ENCODE peak calls at places on chromosome 17, in seven cellular contexts. Q is tibial artery, U is GM23248, C is H1, L is prostate gland, J is neural progenitor cell, V is neuronal stem cell. T is an unnamed sample.

GRCh38 chr17:45293413-45294211 is 23.2 kb downstream of the MAP3K14 start:
- DNase-seq in Q (peak; percentile 92), U (peak; percentile 96), C (no peak), L (peak; percentile 77), J (no peak), V (no peak), T (peak; percentile 91)

GRCh38 chr17:39016193-39017153 is 49.3 kb upstream of the FBXO47 start:
- DNase-seq in Q (no peak), U (peak; percentile 41), C (no peak), L (no peak), J (no peak), V (no peak), T (no peak)

GRCh38 chr17:58587713-58588117 is 73.3 kb upstream of the MTMR4 start:
- DNase-seq in Q (peak; percentile 29), U (peak; percentile 48), C (peak; percentile 46), L (peak; percentile 32), J (peak; percentile 74), V (peak; percentile 64), T (peak; percentile 20)

GRCh38 chr17:68592667-68593330 is 8.4 kb downstream of the FAM20A start:
- DNase-seq in Q (no peak), U (peak; percentile 53), C (no peak), L (no peak), J (no peak), V (no peak), T (peak; percentile 56)

GRCh38 chr17:72120878-72121163 is at the start of gene SOX9:
- DNase-seq in Q (peak; percentile 80), U (peak; percentile 96), C (peak; percentile 77), L (peak; percentile 97), J (peak; percentile 94), V (peak; percentile 87), T (peak; percentile 92)

GRCh38 chr17:78322858-78323455 is 36.9 kb downstream of the SOCS3 start:
- DNase-seq in Q (no peak), U (peak; percentile 77), C (no peak), L (no peak), J (no peak), V (no peak), T (peak; percentile 89)

GRCh38 chr17:17024778-17025300 is 17.4 kb upstream of the MPRIP start:
- DNase-seq in Q (no peak), U (no peak), C (no peak), L (no peak), J (no peak), V (no peak), T (peak; percentile 58)

GRCh38 chr17:63939401-63939800 is 7.3 kb upstream of the CD79B start:
- DNase-seq in Q (no peak), U (no peak), C (no peak), L (no peak), J (no peak), V (no peak), T (peak; percentile 27)

GRCh38 chr17:45046536-45047125 is 4.8 kb downstream of the DCAKD start:
- DNase-seq in Q (no peak), U (peak; percentile 77), C (no peak), L (no peak), J (no peak), V (no peak), T (no peak)

GRCh38 chr17:41308251-41308917 is 725 bp downstream of the KRTAP16-1 start:
- DNase-seq in Q (no peak), U (peak; percentile 27), C (no peak), L (peak; percentile 44), J (no peak), V (no peak), T (peak; percentile 71)

GRCh38 chr17:45432405-45433113 is at the start of gene ARHGAP27:
- DNase-seq in Q (peak; percentile 51), U (peak; percentile 52), C (no peak), L (no peak), J (peak; percentile 54), V (no peak), T (peak; percentile 80)

GRCh38 chr17:11813278-11813677 is 184.0 kb downstream of the ZNF18 start:
- DNase-seq in Q (no peak), U (no peak), C (no peak), L (no peak), J (no peak), V (no peak), T (no peak)

GRCh38 chr17:17694229-17695081 is 13.2 kb downstream of the RAI1 start:
- DNase-seq in Q (peak; percentile 77), U (peak; percentile 85), C (no peak), L (peak; percentile 75), J (peak; percentile 90), V (no peak), T (peak; percentile 79)

GRCh38 chr17:2151634-2152033 is 96.7 kb downstream of the HIC1 start:
- DNase-seq in Q (no peak), U (peak; percentile 35), C (no peak), L (no peak), J (no peak), V (no peak), T (no peak)

GRCh38 chr17:56778898-56779297 is 54.8 kb downstream of the C17orf67 start:
- DNase-seq in Q (no peak), U (no peak), C (no peak), L (no peak), J (no peak), V (no peak), T (no peak)

GRCh38 chr17:16980813-16981731 is 9.2 kb upstream of the TNFRSF13B start:
- DNase-seq in Q (no peak), U (peak; percentile 85), C (no peak), L (no peak), J (no peak), V (no peak), T (peak; percentile 40)

GRCh38 chr17:27529230-27529796 is 73.1 kb downstream of the KSR1 start:
- DNase-seq in Q (no peak), U (no peak), C (no peak), L (no peak), J (no peak), V (no peak), T (no peak)

GRCh38 chr17:76427457-76428231 is 25.3 kb downstream of the UBE2O start:
- DNase-seq in Q (no peak), U (peak; percentile 49), C (no peak), L (no peak), J (no peak), V (no peak), T (no peak)

GRCh38 chr17:68085751-68086445 is 50.4 kb downstream of the KPNA2 start:
- DNase-seq in Q (no peak), U (no peak), C (no peak), L (no peak), J (peak; percentile 16), V (no peak), T (no peak)

GRCh38 chr17:5468075-5468473 is 708 bp downstream of the DHX33 start:
- DNase-seq in Q (no peak), U (no peak), C (no peak), L (no peak), J (no peak), V (no peak), T (no peak)

GRCh38 chr17:5472511-5472910 is 3.7 kb upstream of the DHX33 start:
- DNase-seq in Q (no peak), U (peak; percentile 9), C (no peak), L (no peak), J (no peak), V (no peak), T (no peak)

GRCh38 chr17:5473906-5474305 is 5.1 kb upstream of the DHX33 start:
- DNase-seq in Q (no peak), U (no peak), C (no peak), L (no peak), J (no peak), V (no peak), T (no peak)
- H3K36me3 ChIP-seq in Q (peaks cover 70% of the 10 kb centered on the region), U (peaks cover 39% of the 10 kb centered on the region), C (peaks cover 15% of the 10 kb centered on the region), L (no peaks in the 10 kb centered on the region), J (peaks cover 25% of the 10 kb centered on the region), V (peaks cover 78% of the 10 kb centered on the region), T (peaks cover 6% of the 10 kb centered on the region)

DNA sequence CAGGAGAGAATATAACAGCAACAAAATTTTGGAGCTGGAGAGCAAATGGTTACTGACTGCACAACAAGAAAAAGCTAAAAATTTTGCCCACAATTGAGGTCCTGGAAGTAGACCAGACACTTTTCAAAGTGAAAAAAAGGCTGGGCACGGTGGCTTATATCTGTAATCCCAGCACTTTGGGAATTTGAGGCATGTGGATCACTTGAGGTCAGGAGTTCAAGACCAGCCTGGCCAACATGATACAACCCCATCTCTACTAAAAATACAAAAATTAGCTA is 22.9 kb downstream of the TUBD1 start:
- DNase-seq in Q (no peak), U (no peak), C (no peak), L (no peak), J (no peak), V (no peak), T (no peak)
- H3K36me3 ChIP-seq in Q (peaks cover 13% of the 10 kb centered on the region), U (no peaks in the 10 kb centered on the region), C (no peaks in the 10 kb centered on the region), L (no peaks in the 10 kb centered on the region), J (no peaks in the 10 kb centered on the region), V (peaks cover 43% of the 10 kb centered on the region), T (no peaks in the 10 kb centered on the region)

GRCh38 chr17:8472663-8473062 is 37.0 kb downstream of the NDEL1 start:
- DNase-seq in Q (no peak), U (no peak), C (no peak), L (no peak), J (no peak), V (no peak), T (no peak)
- H3K36me3 ChIP-seq in Q (peaks cover 65% of the 10 kb centered on the region), U (peaks cover 51% of the 10 kb centered on the region), C (peaks cover 25% of the 10 kb centered on the region), L (peaks cover 4% of the 10 kb centered on the region), J (peaks cover 3% of the 10 kb centered on the region), V (peaks cover 92% of the 10 kb centered on the region), T (peaks cover 75% of the 10 kb centered on the region)

GRCh38 chr17:3575506-3575905 is 17.9 kb upstream of the TRPV3 start:
- DNase-seq in Q (no peak), U (peak; percentile 94), C (no peak), L (no peak), J (no peak), V (no peak), T (no peak)
- H3K36me3 ChIP-seq in Q (peaks cover 48% of the 10 kb centered on the region), U (no peaks in the 10 kb centered on the region), C (no peaks in the 10 kb centered on the region), L (no peaks in the 10 kb centered on the region), J (no peaks in the 10 kb centered on the region), V (peaks cover 51% of the 10 kb centered on the region), T (peaks cover 5% of the 10 kb centered on the region)

GRCh38 chr17:80247561-80247960 is 13.1 kb upstream of the RNF213 start:
- DNase-seq in Q (peak; percentile 12), U (no peak), C (no peak), L (no peak), J (no peak), V (no peak), T (no peak)
- H3K36me3 ChIP-seq in Q (peaks cover 65% of the 10 kb centered on the region), U (no peaks in the 10 kb centered on the region), C (no peaks in the 10 kb centered on the region), L (peaks cover 6% of the 10 kb centered on the region), J (no peaks in the 10 kb centered on the region), V (peaks cover 36% of the 10 kb centered on the region), T (peaks cover 53% of the 10 kb centered on the region)

T was measured in psoas muscle.